ENCODE peak calls at places on chromosome 12, in nine cellular contexts. One of them, this sample, is unnamed.

GRCh38 chr12:68175566-68176033 is 16.1 kb upstream of the IFNG start:
- DNase-seq in brain microvascular endothelial cell: no peak
- DNase-seq in ACHN: no peak
- DNase-seq in posterior cingulate gyrus: no peak
- DNase-seq in omental fat pad: no peak
- DNase-seq in activated T-cell treated with anti-CD3 and anti-CD28 coated beads for 4 hours: peak; percentile 41
- DNase-seq in AG09309: no peak
- DNase-seq in A172: peak; percentile 13
- DNase-seq in breast epithelium: no peak
- DNase-seq in this sample: no peak

GRCh38 chr12:57105011-57105753 is 6.0 kb downstream of the STAT6 start:
- DNase-seq in posterior cingulate gyrus: peak; percentile 46
- DNase-seq in A172: no peak
- DNase-seq in brain microvascular endothelial cell: no peak
- DNase-seq in ACHN: no peak
- DNase-seq in breast epithelium: no peak
- DNase-seq in AG09309: no peak
- DNase-seq in omental fat pad: no peak
- DNase-seq in activated T-cell treated with anti-CD3 and anti-CD28 coated beads for 4 hours: no peak
- DNase-seq in this sample: no peak

GRCh38 chr12:124105546-124105945 is 132.5 kb downstream of the ZNF664 start:
- DNase-seq in A172: no peak
- DNase-seq in activated T-cell treated with anti-CD3 and anti-CD28 coated beads for 4 hours: no peak
- DNase-seq in breast epithelium: no peak
- DNase-seq in brain microvascular endothelial cell: no peak
- DNase-seq in omental fat pad: no peak
- DNase-seq in posterior cingulate gyrus: no peak
- DNase-seq in ACHN: no peak
- DNase-seq in AG09309: no peak
- DNase-seq in this sample: no peak

GRCh38 chr12:13745100-13745678 is 236.2 kb downstream of the GRIN2B start:
- DNase-seq in omental fat pad: no peak
- DNase-seq in activated T-cell treated with anti-CD3 and anti-CD28 coated beads for 4 hours: no peak
- DNase-seq in A172: no peak
- DNase-seq in breast epithelium: no peak
- DNase-seq in posterior cingulate gyrus: no peak
- DNase-seq in ACHN: no peak
- DNase-seq in brain microvascular endothelial cell: no peak
- DNase-seq in AG09309: no peak
- DNase-seq in this sample: no peak

GRCh38 chr12:26298785-26299621 is 103.6 kb downstream of the SSPN start:
- DNase-seq in breast epithelium: no peak
- DNase-seq in omental fat pad: no peak
- DNase-seq in AG09309: no peak
- DNase-seq in brain microvascular endothelial cell: peak; percentile 73
- DNase-seq in activated T-cell treated with anti-CD3 and anti-CD28 coated beads for 4 hours: no peak
- DNase-seq in ACHN: peak; percentile 92
- DNase-seq in A172: peak; percentile 88
- DNase-seq in posterior cingulate gyrus: no peak
- DNase-seq in this sample: peak; percentile 65

GRCh38 chr12:28294300-28294699 is 104.0 kb downstream of the CCDC91 start:
- DNase-seq in AG09309: no peak
- DNase-seq in posterior cingulate gyrus: no peak
- DNase-seq in activated T-cell treated with anti-CD3 and anti-CD28 coated beads for 4 hours: no peak
- DNase-seq in brain microvascular endothelial cell: no peak
- DNase-seq in breast epithelium: no peak
- DNase-seq in A172: no peak
- DNase-seq in omental fat pad: no peak
- DNase-seq in ACHN: peak; percentile 48
- DNase-seq in this sample: no peak

GRCh38 chr12:6925543-6926279 is 2.0 kb upstream of the ATN1 start:
- DNase-seq in A172: peak; percentile 90
- DNase-seq in AG09309: peak; percentile 72
- DNase-seq in ACHN: peak; percentile 95
- DNase-seq in breast epithelium: peak; percentile 94
- DNase-seq in posterior cingulate gyrus: peak; percentile 94
- DNase-seq in activated T-cell treated with anti-CD3 and anti-CD28 coated beads for 4 hours: no peak
- DNase-seq in omental fat pad: no peak
- DNase-seq in brain microvascular endothelial cell: no peak
- DNase-seq in this sample: peak; percentile 68

GRCh38 chr12:54603173-54603814 is 14.8 kb upstream of the PPP1R1A start:
- DNase-seq in activated T-cell treated with anti-CD3 and anti-CD28 coated beads for 4 hours: peak; percentile 62
- DNase-seq in omental fat pad: no peak
- DNase-seq in A172: peak; percentile 79
- DNase-seq in ACHN: peak; percentile 85
- DNase-seq in AG09309: peak; percentile 33
- DNase-seq in posterior cingulate gyrus: peak; percentile 85
- DNase-seq in brain microvascular endothelial cell: peak; percentile 68
- DNase-seq in breast epithelium: peak; percentile 60
- DNase-seq in this sample: no peak

GRCh38 chr12:49108958-49109404 is 1.7 kb downstream of the LMBR1L start:
- DNase-seq in activated T-cell treated with anti-CD3 and anti-CD28 coated beads for 4 hours: no peak
- DNase-seq in posterior cingulate gyrus: no peak
- DNase-seq in ACHN: no peak
- DNase-seq in A172: no peak
- DNase-seq in breast epithelium: no peak
- DNase-seq in AG09309: no peak
- DNase-seq in brain microvascular endothelial cell: no peak
- DNase-seq in omental fat pad: peak; percentile 38
- DNase-seq in this sample: no peak

GRCh38 chr12:107332726-107333125 is 239.4 kb upstream of the CRY1 start:
- DNase-seq in breast epithelium: no peak
- DNase-seq in A172: no peak
- DNase-seq in brain microvascular endothelial cell: no peak
- DNase-seq in posterior cingulate gyrus: no peak
- DNase-seq in ACHN: no peak
- DNase-seq in omental fat pad: no peak
- DNase-seq in AG09309: no peak
- DNase-seq in activated T-cell treated with anti-CD3 and anti-CD28 coated beads for 4 hours: no peak
- DNase-seq in this sample: no peak

GRCh38 chr12:32501835-32502333 is 102.5 kb downstream of the FGD4 start:
- DNase-seq in posterior cingulate gyrus: peak; percentile 90
- DNase-seq in brain microvascular endothelial cell: peak; percentile 58
- DNase-seq in breast epithelium: no peak
- DNase-seq in activated T-cell treated with anti-CD3 and anti-CD28 coated beads for 4 hours: no peak
- DNase-seq in AG09309: peak; percentile 39
- DNase-seq in ACHN: peak; percentile 91
- DNase-seq in A172: peak; percentile 20
- DNase-seq in omental fat pad: no peak
- DNase-seq in this sample: peak; percentile 37